ENCODE peak calls at places on chromosomes 1 and 21, in four cellular contexts. X, W, V and F are unnamed samples. For H3K27me3, the result is how much of the 10 kb centered on the place peaks cover.

GRCh38 chr1:13766906-13767564 is 67.0 kb downstream of the PRDM2 start:
- DNase-seq in X (no peak), W (no peak), V (no peak), F (no peak)

GRCh38 chr1:86542626-86543025 is 4.3 kb upstream of the CLCA4 start:
- DNase-seq in X (no peak), W (no peak), V (no peak), F (no peak)

GRCh38 chr1:228156941-228157351 is 7.2 kb downstream of the GJC2 start:
- DNase-seq in X (no peak), W (no peak), V (no peak), F (no peak)

GRCh38 chr21:29501451-29501850 is 202.7 kb downstream of the BACH1 start:
- DNase-seq in X (no peak), W (no peak), V (no peak), F (no peak)

GRCh38 chr1:6246497-6247295 is 2.7 kb downstream of the HES3 start:
- DNase-seq in X (peak), W (peak), V (peak), F (peak)

GRCh38 chr1:6275826-6276764 is 15.2 kb upstream of the GPR153 start:
- DNase-seq in X (peak), W (no peak), V (no peak), F (no peak)

GRCh38 chr1:46449223-46450159 is 40.1 kb upstream of the DMBX1 start:
- DNase-seq in X (no peak), W (no peak), V (peak), F (no peak)

GRCh38 chr1:110634455-110635281 is 28.5 kb upstream of the KCNA2 start:
- DNase-seq in X (peak), W (no peak), V (no peak), F (no peak)

GRCh38 chr1:203288351-203288894 is 16.9 kb upstream of the BTG2 start:
- DNase-seq in X (no peak), W (no peak), V (no peak), F (no peak)

GRCh38 chr1:75614455-75615379 is 3.8 kb upstream of the SLC44A5 start:
- DNase-seq in X (peak), W (peak), V (peak), F (no peak)

GRCh38 chr1:202589190-202589680 is 121.0 kb downstream of the SYT2 start:
- DNase-seq in X (peak), W (no peak), V (no peak), F (no peak)

GRCh38 chr1:233935277-233935868 is 30.9 kb downstream of the SLC35F3 start:
- DNase-seq in X (no peak), W (no peak), V (no peak), F (no peak)

GRCh38 chr1:44545961-44546360 is 128.3 kb downstream of the TMEM53 start:
- DNase-seq in X (no peak), W (no peak), V (no peak), F (no peak)

GRCh38 chr1:193283026-193283425 is 96.6 kb upstream of the B3GALT2 start:
- DNase-seq in X (no peak), W (peak), V (no peak), F (no peak)

GRCh38 chr1:222054416-222054815 is 312.5 kb upstream of the DUSP10 start:
- DNase-seq in X (no peak), W (no peak), V (no peak), F (no peak)

GRCh38 chr1:206068314-206068713 is 15.3 kb downstream of the RHEX start:
- DNase-seq in X (no peak), W (peak), V (no peak), F (no peak)

GRCh38 chr21:45551316-45551715 is 9.1 kb upstream of the SLC19A1 start:
- DNase-seq in X (no peak), W (no peak), V (no peak), F (no peak)

GRCh38 chr1:235679644-235680043 is 30.1 kb upstream of the GNG4 start:
- DNase-seq in X (no peak), W (no peak), V (no peak), F (no peak)

GRCh38 chr1:222546548-222547259 is 1.2 kb downstream of the HHIPL2 start:
- DNase-seq in X (no peak), W (no peak), V (no peak), F (no peak)

GRCh38 chr1:64915381-64916274 is 50.7 kb downstream of the JAK1 start:
- DNase-seq in X (no peak), W (no peak), V (no peak), F (no peak)

GRCh38 chr1:167291539-167292195 is 71.0 kb downstream of the POU2F1 start:
- DNase-seq in X (no peak), W (no peak), V (no peak), F (no peak)

GRCh38 chr1:86068126-86068805 is 88.3 kb downstream of the COL24A1 start:
- DNase-seq in X (no peak), W (no peak), V (no peak), F (no peak)

GRCh38 chr1:225695578-225696332 is 42.8 kb upstream of the ENAH start:
- DNase-seq in X (no peak), W (no peak), V (no peak), F (no peak)

GRCh38 chr1:60825593-60825992 is 256.8 kb upstream of the NFIA start:
- DNase-seq in X (no peak), W (no peak), V (no peak), F (no peak)

GRCh38 chr1:179547021-179547535 is 28.7 kb downstream of the NPHS2 start:
- DNase-seq in X (no peak), W (no peak), V (no peak), F (no peak)

GRCh38 chr1:183285746-183286145 is 99.7 kb downstream of the LAMC2 start:
- DNase-seq in X (no peak), W (no peak), V (no peak), F (no peak)

GRCh38 chr1:86998727-86999126 is 84.3 kb downstream of the HS2ST1 start:
- DNase-seq in X (no peak), W (no peak), V (no peak), F (no peak)

GRCh38 chr1:50422675-50422945 is 633 bp downstream of the DMRTA2 start:
- DNase-seq in X (no peak), W (peak), V (no peak), F (no peak)

GRCh38 chr1:50421768-50422674 is 1.2 kb downstream of the DMRTA2 start:
- DNase-seq in X (no peak), W (peak), V (no peak), F (no peak)

GRCh38 chr1:50420689-50421365 is 2.4 kb downstream of the DMRTA2 start:
- DNase-seq in X (no peak), W (peak), V (no peak), F (no peak)

GRCh38 chr1:50420283-50420682 is 3.0 kb downstream of the DMRTA2 start:
- DNase-seq in X (no peak), W (peak), V (no peak), F (no peak)

GRCh38 chr1:50421366-50421748 is 1.9 kb downstream of the DMRTA2 start:
- DNase-seq in X (no peak), W (no peak), V (no peak), F (no peak)
- H3K27me3 ChIP-seq in X (half or more), W (half or more), V (under half), F (under half)

DNA sequence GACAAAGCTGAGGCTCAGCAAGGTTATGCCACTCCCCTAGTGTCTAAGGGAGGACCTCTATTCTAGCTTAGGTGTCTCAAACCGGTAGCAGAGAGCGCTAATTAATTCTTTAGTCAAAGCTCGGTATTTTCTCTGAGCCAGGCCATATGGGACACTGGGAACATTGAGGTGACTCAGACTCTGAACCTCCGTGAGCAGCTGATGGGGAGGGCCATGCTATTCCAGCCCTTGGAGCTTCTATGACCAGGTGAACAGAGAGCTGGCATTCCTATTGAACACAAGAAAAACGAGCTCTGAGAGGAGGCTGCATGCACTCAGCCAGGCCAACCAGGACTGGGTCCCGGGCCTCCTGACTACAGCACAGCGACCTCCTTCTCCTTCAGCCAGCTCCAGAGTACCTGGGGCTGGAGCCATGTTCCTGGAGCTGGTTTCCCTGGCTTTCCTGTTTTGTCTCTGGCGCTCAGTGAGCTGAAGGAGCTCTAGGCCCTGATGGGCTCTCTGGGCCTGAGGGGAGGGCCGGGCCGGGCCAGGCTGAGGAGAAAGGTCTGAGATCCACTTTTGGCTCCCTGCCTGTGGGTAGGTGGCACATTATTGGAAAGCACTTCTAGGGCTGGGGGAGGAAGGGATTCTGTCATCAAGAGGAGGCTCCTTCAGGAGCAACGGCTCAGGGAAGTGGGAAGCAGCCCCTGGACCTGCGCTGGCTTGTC is 37.0 kb downstream of the SLC9A1 start:
- DNase-seq in X (no peak), W (no peak), V (no peak), F (no peak)
- H3K27ac ChIP-seq in X (peak), W (no peak), V (no peak), F (no peak)

GRCh38 chr1:244920911-244921310 is 56.6 kb upstream of the HNRNPU start:
- DNase-seq in X (peak), W (no peak), V (no peak), F (no peak)
- H3K4me3 ChIP-seq in X (no peak), W (no peak), V (no peak), F (no peak)

GRCh38 chr1:114386129-114387037 is 124.6 kb downstream of the TRIM33 start:
- DNase-seq in X (no peak), W (peak), V (no peak), F (no peak)

GRCh38 chr1:114388432-114389003 is 122.5 kb downstream of the TRIM33 start:
- DNase-seq in X (no peak), W (no peak), V (no peak), F (no peak)

GRCh38 chr1:114395863-114396262 is 115.1 kb downstream of the TRIM33 start:
- DNase-seq in X (no peak), W (no peak), V (no peak), F (no peak)

GRCh38 chr1:114390361-114390760 is 120.6 kb downstream of the TRIM33 start:
- DNase-seq in X (no peak), W (no peak), V (no peak), F (no peak)

DNA sequence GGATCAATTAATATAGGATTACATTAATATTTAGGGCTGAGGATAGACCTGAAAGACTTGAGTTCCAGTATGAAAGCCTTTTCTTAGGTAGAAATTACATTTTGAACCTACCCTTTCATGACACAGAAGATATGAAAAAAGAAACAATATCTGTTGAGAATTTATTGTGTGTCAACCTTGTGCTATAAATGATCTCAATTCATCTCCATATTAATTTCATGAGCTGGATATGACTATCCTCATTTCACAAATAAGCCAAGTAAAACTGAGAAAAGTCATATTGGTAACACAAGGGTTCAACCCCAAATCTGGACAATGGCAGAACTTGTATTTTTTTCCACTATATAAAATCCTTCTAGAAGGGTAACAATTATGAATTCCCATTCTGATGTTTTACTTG is 120.0 kb downstream of the TRIM33 start:
- DNase-seq in X (no peak), W (no peak), V (no peak), F (no peak)
- H3K27me3 ChIP-seq in X (under half), W (under half), V (under half), F (under half)

DNA sequence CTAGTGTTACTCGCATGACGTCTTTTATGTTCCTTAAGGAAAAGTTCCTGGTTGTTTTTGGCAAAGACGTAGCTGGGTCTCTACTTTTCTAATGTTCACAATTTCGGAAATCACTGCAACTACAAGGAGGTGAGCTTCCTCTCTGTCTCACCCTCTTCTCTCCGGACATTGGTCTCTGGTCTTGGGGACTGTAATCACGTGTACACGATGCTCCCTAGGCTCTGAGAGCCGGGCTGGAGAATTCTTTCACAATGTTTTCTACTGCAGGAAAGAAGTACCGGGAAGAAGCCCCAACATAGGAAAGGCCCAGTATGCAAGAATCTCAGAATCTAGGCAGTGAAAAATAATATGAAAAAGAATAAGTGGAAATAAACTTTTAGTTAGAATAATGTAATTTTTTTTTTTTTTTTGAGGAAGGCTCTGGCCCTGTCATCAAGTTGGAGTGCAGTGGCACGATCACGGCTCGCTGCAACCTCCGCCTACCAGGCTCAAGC is 13.5 kb upstream of the HJV start:
- DNase-seq in X (no peak), W (no peak), V (no peak), F (no peak)
- H3K27ac ChIP-seq in X (no peak), W (no peak), V (no peak), F (no peak)